ENCODE peak calls at places on chromosomes 11 and 22, in seven cellular contexts. S, D, Q, C, P, B and G are unnamed samples.

GRCh38 chr11:61968758-61969390 is 1.4 kb upstream of the FTH1 start:
- DNase-seq in S (no peak), D (no peak), Q (no peak), C (no peak), P (no peak), B (no peak), G (no peak)

GRCh38 chr11:14454861-14455632 is 44.6 kb downstream of the COPB1 start:
- DNase-seq in S (peak; percentile 38), D (peak; percentile 67), Q (peak; percentile 51), C (no peak), P (no peak), B (peak; percentile 31), G (peak; percentile 21)

GRCh38 chr22:43955883-43956286 is 643 bp downstream of the SAMM50 start:
- DNase-seq in S (no peak), D (peak; percentile 27), Q (peak; percentile 12), C (no peak), P (no peak), B (peak; percentile 12), G (no peak)

GRCh38 chr22:41732096-41732772 is 32.9 kb downstream of the MEI1 start:
- DNase-seq in S (no peak), D (no peak), Q (no peak), C (no peak), P (no peak), B (no peak), G (no peak)

GRCh38 chr11:28104984-28105383 is 3.0 kb downstream of the KIF18A start:
- DNase-seq in S (peak; percentile 3), D (no peak), Q (no peak), C (no peak), P (no peak), B (peak; percentile 16), G (no peak)

GRCh38 chr11:10638285-10638684 is 55.3 kb downstream of the IRAG1 start:
- DNase-seq in S (no peak), D (no peak), Q (peak; percentile 73), C (no peak), P (no peak), B (peak; percentile 48), G (no peak)

GRCh38 chr22:32348031-32348611 is 9.5 kb upstream of the RFPL3 start:
- DNase-seq in S (no peak), D (no peak), Q (no peak), C (no peak), P (no peak), B (no peak), G (no peak)

GRCh38 chr11:133977067-133977681 is 20.4 kb upstream of the IGSF9B start:
- DNase-seq in S (no peak), D (no peak), Q (no peak), C (no peak), P (no peak), B (no peak), G (no peak)

GRCh38 chr22:44023404-44024287 is 456 bp upstream of the PARVB start:
- DNase-seq in S (peak; percentile 8), D (peak; percentile 50), Q (peak; percentile 34), C (no peak), P (peak; percentile 20), B (peak; percentile 46), G (no peak)

GRCh38 chr22:31098633-31099110 is 8.7 kb downstream of the SELENOM start:
- DNase-seq in S (no peak), D (no peak), Q (peak; percentile 41), C (no peak), P (no peak), B (no peak), G (no peak)

GRCh38 chr11:130379276-130379675 is 49.1 kb downstream of the ADAMTS8 start:
- DNase-seq in S (no peak), D (no peak), Q (no peak), C (no peak), P (no peak), B (no peak), G (no peak)

GRCh38 chr11:79045811-79046304 is 395.0 kb downstream of the TENM4 start:
- DNase-seq in S (peak; percentile 26), D (no peak), Q (peak; percentile 55), C (no peak), P (no peak), B (peak; percentile 44), G (no peak)

GRCh38 chr11:111086058-111086457 is 159.5 kb upstream of the POU2AF2 start:
- DNase-seq in S (no peak), D (no peak), Q (no peak), C (no peak), P (no peak), B (no peak), G (no peak)

GRCh38 chr22:27930246-27931060 is 11.4 kb upstream of the PITPNB start:
- DNase-seq in S (peak; percentile 68), D (no peak), Q (peak; percentile 13), C (no peak), P (no peak), B (peak; percentile 27), G (no peak)

GRCh38 chr11:250740-251299 is 14.0 kb downstream of the PSMD13 start:
- DNase-seq in S (peak; percentile 57), D (peak; percentile 73), Q (peak; percentile 59), C (no peak), P (peak; percentile 42), B (peak; percentile 52), G (no peak)

GRCh38 chr11:70128435-70128906 is 50.4 kb downstream of the ANO1 start:
- DNase-seq in S (peak; percentile 46), D (peak; percentile 21), Q (no peak), C (no peak), P (no peak), B (peak; percentile 8), G (no peak)

GRCh38 chr11:72851726-72852125 is 37.5 kb downstream of the ATG16L2 start:
- DNase-seq in S (no peak), D (no peak), Q (no peak), C (no peak), P (no peak), B (no peak), G (no peak)

GRCh38 chr11:9693801-9694553 is 30.1 kb downstream of the SWAP70 start:
- DNase-seq in S (no peak), D (no peak), Q (no peak), C (no peak), P (no peak), B (no peak), G (no peak)

GRCh38 chr11:64357904-64358535 is 942 bp upstream of the RPS6KA4 start:
- DNase-seq in S (peak; percentile 70), D (peak; percentile 21), Q (no peak), C (no peak), P (no peak), B (no peak), G (no peak)

GRCh38 chr11:64358536-64358906 is 441 bp upstream of the RPS6KA4 start:
- DNase-seq in S (no peak), D (no peak), Q (no peak), C (no peak), P (no peak), B (no peak), G (no peak)

GRCh38 chr11:64357446-64357845 is 1.5 kb upstream of the RPS6KA4 start:
- DNase-seq in S (no peak), D (no peak), Q (no peak), C (no peak), P (no peak), B (no peak), G (no peak)

GRCh38 chr11:64355078-64355940 is 3.7 kb upstream of the RPS6KA4 start:
- DNase-seq in S (peak; percentile 81), D (peak; percentile 85), Q (peak; percentile 76), C (no peak), P (peak; percentile 80), B (peak; percentile 71), G (peak; percentile 96)

DNA sequence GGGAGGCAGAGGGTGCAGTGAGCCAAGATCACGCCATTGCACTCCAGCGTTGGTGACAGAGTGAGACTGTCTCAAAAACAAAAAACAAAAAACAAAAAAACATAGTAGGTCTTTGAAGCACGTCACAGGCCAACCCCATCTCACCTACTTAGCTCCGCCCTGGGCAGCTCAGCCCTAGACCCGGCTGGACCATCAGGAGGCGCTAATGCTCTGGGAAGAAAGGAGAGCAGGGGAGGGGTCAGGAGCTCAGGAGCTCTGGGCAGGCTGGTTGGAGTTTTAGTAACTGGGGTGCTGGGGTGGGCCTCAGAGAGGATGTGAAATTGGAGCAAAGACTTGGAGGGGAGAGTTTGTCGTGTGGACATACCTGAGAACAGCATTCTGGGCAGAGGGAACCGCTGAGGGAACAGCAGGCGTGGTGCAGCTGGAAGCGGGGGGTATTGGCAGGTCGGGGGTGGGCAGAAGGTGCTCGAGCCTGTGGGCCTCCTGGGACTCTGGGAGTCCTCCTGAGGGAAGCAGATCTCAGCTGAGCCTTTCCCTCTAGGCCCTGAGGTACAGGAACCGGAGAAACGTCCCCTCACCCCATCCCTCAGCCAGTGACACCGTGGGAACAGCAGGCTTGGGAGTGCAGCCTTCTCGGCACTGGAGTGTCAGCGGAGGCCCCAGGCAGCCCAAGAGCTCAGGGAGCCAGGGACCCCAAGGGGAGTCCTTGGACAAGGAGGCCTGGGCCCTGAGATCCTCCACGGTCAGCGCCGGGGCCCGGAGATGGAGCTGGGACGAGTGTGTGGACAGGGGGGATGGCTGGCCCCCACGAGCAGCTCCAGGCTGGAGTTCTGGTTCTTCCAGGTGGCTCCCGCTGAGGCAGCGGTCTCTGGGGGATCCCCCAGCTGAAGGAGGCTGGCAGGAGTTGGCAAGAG is 2.2 kb upstream of the RPS6KA4 start:
- DNase-seq in S (peak; percentile 52), D (peak; percentile 57), Q (peak; percentile 47), C (no peak), P (no peak), B (peak; percentile 29), G (peak; percentile 62)
- TF ChIP-seq CTCF in S (peak; percentile 40), D (peak; percentile 54), Q (peak; percentile 36), C (peak; percentile 41), P (no peak), B (peak; percentile 42), G (peak; percentile 78)

DNA sequence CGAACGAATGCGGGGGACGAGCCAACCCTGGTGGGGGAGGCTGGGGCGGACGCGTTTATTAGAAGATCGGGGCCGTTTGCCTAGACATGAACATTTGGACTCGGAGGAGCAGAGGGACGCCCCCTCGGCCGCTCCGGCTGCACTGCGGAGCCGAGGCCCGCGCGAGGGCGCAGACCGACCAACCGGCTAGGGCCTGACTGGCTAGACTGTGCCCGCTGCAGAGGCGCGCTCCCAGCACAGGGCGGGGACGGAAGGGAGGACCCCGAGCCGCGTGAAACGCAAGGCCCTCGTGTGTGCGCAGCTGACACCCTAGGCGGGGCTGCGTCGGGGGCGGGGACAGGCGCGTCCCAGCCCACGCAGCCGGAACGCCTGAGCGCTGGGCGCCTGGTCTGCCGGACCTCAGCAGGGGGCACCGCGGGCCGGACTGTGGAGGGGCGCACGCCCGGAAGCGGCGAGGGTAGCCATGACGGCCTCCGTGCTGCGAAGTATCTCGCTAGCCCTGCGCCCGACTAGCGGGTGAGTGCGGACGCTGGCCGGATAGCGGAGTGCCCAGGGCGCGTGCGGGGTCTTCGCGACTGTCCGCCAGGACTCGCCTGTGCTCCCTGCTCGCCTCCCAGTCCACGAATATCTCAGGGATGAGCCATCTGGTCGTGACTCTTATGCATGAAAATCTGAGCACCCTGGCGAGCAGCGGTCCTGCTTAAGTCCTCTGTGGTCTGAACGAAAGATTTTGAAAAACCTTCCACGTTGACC is at the start of gene MRPL40:
- DNase-seq in S (peak; percentile 94), D (peak; percentile 94), Q (peak; percentile 92), C (peak; percentile 64), P (peak; percentile 96), B (peak; percentile 93), G (peak; percentile 80)
- TF ChIP-seq CTCF in S (no peak), D (no peak), Q (no peak), C (no peak), P (no peak), B (no peak), G (no peak)

GRCh38 chr11:117595440-117595839 is 201.6 kb downstream of the DSCAML1 start:
- DNase-seq in S (peak; percentile 9), D (no peak), Q (no peak), C (no peak), P (no peak), B (no peak), G (no peak)
- TF ChIP-seq CTCF in S (no peak), D (no peak), Q (no peak), C (no peak), P (no peak), B (no peak), G (peak; percentile 3)

GRCh38 chr11:59172345-59173079 is 580 bp downstream of the DTX4 start:
- DNase-seq in S (peak; percentile 14), D (no peak), Q (no peak), C (no peak), P (peak; percentile 34), B (no peak), G (no peak)
- TF ChIP-seq CTCF in S (no peak), D (no peak), Q (no peak), C (no peak), P (no peak), B (no peak), G (no peak)